ENCODE peak calls at places on chromosomes 6 and 20, in six cellular contexts. E is upper lobe of left lung; U is CD4-positive, alpha-beta memory T cell; K is kidney epithelial cell; H is hepatocyte; F is IMR-90. B is an unnamed sample.

GRCh38 chr6:137489410-137490371 is 4.5 kb downstream of the OLIG3 start:
- DNase-seq in H (no peak), K (no peak), U (no peak), F (no peak), E (peak; percentile 40), B (no peak)

GRCh38 chr6:155314773-155315515 is 660 bp upstream of the TFB1M start:
- DNase-seq in E (no peak), U (no peak), H (peak; percentile 77), K (peak; percentile 45), F (peak; percentile 79), B (peak; percentile 37)

GRCh38 chr20:761418-762381 is 6.6 kb downstream of the SLC52A3 start:
- DNase-seq in K (no peak), H (no peak), F (no peak), U (no peak), E (peak; percentile 68), B (no peak)

GRCh38 chr6:21856096-21856825 is 262.7 kb downstream of the SOX4 start:
- DNase-seq in U (no peak), F (peak; percentile 88), E (no peak), H (no peak), K (peak; percentile 70), B (peak; percentile 30)

GRCh38 chr6:43277643-43278523 is 20.2 kb upstream of the SLC22A7 start:
- DNase-seq in H (peak; percentile 63), F (peak; percentile 10), K (no peak), E (no peak), U (no peak), B (no peak)

GRCh38 chr6:114000066-114000465 is 29.1 kb upstream of the HDAC2 start:
- DNase-seq in H (no peak), K (no peak), F (peak; percentile 82), E (no peak), U (no peak), B (no peak)

GRCh38 chr6:21438986-21439352 is 154.6 kb upstream of the SOX4 start:
- DNase-seq in H (no peak), E (no peak), K (no peak), U (no peak), F (no peak), B (no peak)

GRCh38 chr20:10352934-10353866 is 80.8 kb downstream of the MKKS start:
- DNase-seq in K (no peak), E (no peak), F (no peak), U (no peak), H (no peak), B (no peak)

GRCh38 chr6:20665290-20665689 is 131.0 kb downstream of the CDKAL1 start:
- DNase-seq in K (no peak), U (no peak), E (no peak), F (no peak), H (no peak), B (no peak)

GRCh38 chr20:25054995-25055629 is 2.8 kb downstream of the ACSS1 start:
- DNase-seq in F (peak; percentile 13), E (no peak), U (no peak), H (no peak), K (no peak), B (no peak)

GRCh38 chr20:38833857-38834164 is 28.3 kb downstream of the PPP1R16B start:
- DNase-seq in U (peak; percentile 68), F (no peak), H (no peak), E (no peak), K (no peak), B (no peak)

GRCh38 chr20:63957690-63958441 is 1.6 kb upstream of the UCKL1 start:
- DNase-seq in K (no peak), U (no peak), F (peak; percentile 23), E (peak; percentile 59), H (peak; percentile 86), B (no peak)

GRCh38 chr6:4671587-4672115 is 104.6 kb upstream of the CDYL start:
- DNase-seq in K (no peak), H (no peak), U (no peak), F (no peak), E (no peak), B (no peak)

GRCh38 chr20:34124469-34125249 is 12.6 kb upstream of the EIF2S2 start:
- DNase-seq in K (no peak), U (no peak), E (no peak), F (no peak), H (no peak), B (no peak)

GRCh38 chr6:166488081-166488685 is 98.3 kb downstream of the RAMACL start:
- DNase-seq in U (peak; percentile 85), K (no peak), H (no peak), E (no peak), F (peak; percentile 39), B (no peak)

DNA sequence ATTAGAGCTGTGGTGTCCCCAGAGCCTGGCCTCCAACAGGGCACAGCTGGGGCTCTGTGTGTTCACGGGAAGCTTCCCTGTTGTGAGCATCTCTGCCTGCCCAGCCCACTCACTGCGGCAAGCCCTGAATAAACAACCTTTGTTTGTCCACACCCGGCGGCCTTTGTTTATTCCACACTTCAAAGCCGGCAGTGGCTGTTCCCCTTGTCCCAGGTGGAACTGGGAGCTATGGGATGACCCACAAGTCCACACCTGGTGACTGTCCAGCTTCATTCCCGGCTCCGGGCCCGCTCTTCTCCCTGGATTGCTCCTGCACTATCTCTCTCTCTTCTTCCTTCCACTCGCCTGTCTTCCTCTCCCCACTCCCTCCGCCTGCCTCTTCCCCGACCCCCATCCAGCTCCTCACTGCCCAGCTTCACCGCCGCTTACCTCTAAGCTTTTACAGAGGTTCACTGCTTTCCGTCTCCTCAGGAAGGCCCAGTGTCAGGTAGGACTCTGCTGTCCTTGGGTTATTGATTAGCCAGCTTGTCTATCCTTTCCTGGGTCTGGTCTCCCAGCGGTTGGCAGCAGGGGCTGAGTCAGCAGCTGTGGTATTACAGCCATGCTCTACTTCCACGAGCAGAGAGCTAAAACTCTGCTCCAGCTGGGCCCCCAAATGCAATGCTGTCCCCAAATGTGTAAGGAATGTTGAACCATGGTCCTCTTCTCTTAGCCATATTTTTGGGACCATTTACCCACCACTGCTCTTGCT is 17.8 kb downstream of the DACT2 start:
- DNase-seq in H (peak; percentile 77), E (no peak), U (no peak), K (peak; percentile 66), F (no peak), B (no peak)
- H3K4me3 ChIP-seq in H (no peak overlapping the region), E (no peak overlapping the region), U (no peak overlapping the region), K (peak overlapping the region; percentile 27), F (no peak overlapping the region), B (no peak overlapping the region)

GRCh38 chr6:167894965-167895364 is 68.3 kb downstream of the AFDN start:
- DNase-seq in U (no peak), F (no peak), E (no peak), K (no peak), H (no peak), B (no peak)

GRCh38 chr6:167896648-167897047 is 69.9 kb downstream of the AFDN start:
- DNase-seq in E (no peak), U (no peak), K (no peak), F (no peak), H (no peak), B (no peak)

GRCh38 chr6:167888098-167888497 is 61.4 kb downstream of the AFDN start:
- DNase-seq in F (no peak), E (no peak), U (no peak), H (no peak), K (no peak), B (no peak)

GRCh38 chr6:167892835-167893234 is 66.1 kb downstream of the AFDN start:
- DNase-seq in H (no peak), F (no peak), K (no peak), E (no peak), U (no peak), B (no peak)

DNA sequence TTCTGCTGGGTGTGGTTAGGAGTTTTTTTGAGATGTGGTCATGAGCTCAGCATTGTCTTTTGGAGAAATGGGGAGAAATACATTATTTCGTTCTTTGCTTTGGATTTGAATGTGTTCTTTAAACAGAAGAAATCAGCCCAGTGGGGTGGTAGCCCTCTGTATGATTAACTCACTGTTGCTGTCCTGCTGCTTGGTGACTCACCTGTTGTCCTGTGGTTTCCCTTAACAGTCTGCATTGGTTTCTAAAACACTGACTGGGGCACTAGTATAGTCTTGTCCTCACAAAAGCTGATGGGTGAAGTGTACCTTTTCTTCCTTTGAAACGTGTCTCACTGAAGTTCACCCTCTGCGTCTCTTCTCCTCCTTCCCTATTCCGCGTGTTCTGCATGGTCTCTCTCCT is 66.7 kb downstream of the AFDN start:
- DNase-seq in E (no peak), H (peak; percentile 12), K (peak; percentile 61), F (peak; percentile 52), U (no peak), B (no peak)
- H3K4me3 ChIP-seq in E (no peak overlapping the region), H (no peak overlapping the region), K (no peak overlapping the region), F (no peak overlapping the region), U (no peak overlapping the region), B (no peak overlapping the region)

GRCh38 chr6:5751525-5752252 is 255.0 kb downstream of the NRN1 start:
- DNase-seq in F (peak; percentile 23), U (no peak), E (no peak), H (no peak), K (no peak), B (no peak)
- H3K4me3 ChIP-seq in F (no peak overlapping the region), U (no peak overlapping the region), E (no peak overlapping the region), H (no peak overlapping the region), K (no peak overlapping the region), B (no peak overlapping the region)

GRCh38 chr6:28589952-28590340 is 64.3 kb downstream of the GPX5 start:
- DNase-seq in H (peak; percentile 8), K (no peak), U (no peak), F (no peak), E (peak; percentile 29), B (no peak)

GRCh38 chr6:28587011-28587745 is 61.5 kb downstream of the GPX5 start:
- DNase-seq in H (peak; percentile 90), K (peak; percentile 55), F (no peak), U (peak; percentile 41), E (peak; percentile 91), B (no peak)

GRCh38 chr6:28587746-28588075 is 62.0 kb downstream of the GPX5 start:
- DNase-seq in E (no peak), F (no peak), H (peak; percentile 10), U (no peak), K (no peak), B (no peak)

GRCh38 chr6:28586273-28586672 is 60.6 kb downstream of the GPX5 start:
- DNase-seq in F (no peak), K (no peak), E (no peak), H (peak; percentile 60), U (no peak), B (no peak)

GRCh38 chr6:28589234-28589951 is 63.7 kb downstream of the GPX5 start:
- DNase-seq in H (peak; percentile 91), F (peak; percentile 95), U (peak; percentile 19), E (no peak), K (peak; percentile 68), B (peak; percentile 55)
- H3K4me3 ChIP-seq in H (peak overlapping the region; percentile 5), F (peak overlapping the region; percentile 35), U (no peak overlapping the region), E (no peak overlapping the region), K (peak overlapping the region; percentile 30), B (peak overlapping the region; percentile 29)

GRCh38 chr6:163863565-163863964 is 449.0 kb downstream of the QKI start:
- DNase-seq in K (no peak), E (peak; percentile 22), F (no peak), H (no peak), U (no peak), B (no peak)

GRCh38 chr6:163861627-163862026 is 447.1 kb downstream of the QKI start:
- DNase-seq in E (no peak), F (no peak), K (no peak), U (no peak), H (no peak), B (no peak)

GRCh38 chr6:163865380-163865779 is 450.9 kb downstream of the QKI start:
- DNase-seq in K (no peak), F (no peak), U (no peak), E (no peak), H (no peak), B (no peak)

GRCh38 chr6:163866192-163866591 is 451.7 kb downstream of the QKI start:
- DNase-seq in H (no peak), F (no peak), E (peak; percentile 11), U (no peak), K (no peak), B (no peak)

GRCh38 chr6:163860194-163861081 is 445.9 kb downstream of the QKI start:
- DNase-seq in F (peak; percentile 86), E (no peak), K (no peak), H (peak; percentile 16), U (no peak), B (peak; percentile 9)
- H3K4me3 ChIP-seq in F (peak overlapping the region; percentile 11), E (no peak overlapping the region), K (no peak overlapping the region), H (no peak overlapping the region), U (no peak overlapping the region), B (peak overlapping the region; percentile 17)

B was measured in BJ.